ENCODE peak calls at places on chromosomes 6 and 20, in five cellular contexts. W is transverse colon, K is right lobe of liver, E is HCT116, B is H1. M is an unnamed sample.

GRCh38 chr20:49603209-49603627 is 35.3 kb upstream of the PTGIS start:
- DNase-seq in W (no peak), E (no peak), K (no peak), B (no peak), M (no peak)

GRCh38 chr6:167697316-167697715 is 129.4 kb upstream of the AFDN start:
- DNase-seq in K (no peak), B (no peak), E (no peak), W (no peak), M (no peak)

GRCh38 chr6:110645685-110646418 is 169.4 kb downstream of the CDK19 start:
- DNase-seq in W (no peak), K (no peak), E (no peak), B (no peak), M (no peak)

GRCh38 chr20:46770330-46771194 is 61.1 kb downstream of the SLC2A10 start:
- DNase-seq in E (no peak), K (no peak), W (no peak), B (no peak), M (no peak)

GRCh38 chr20:64049887-64050260 is 435 bp upstream of the SOX18 start:
- DNase-seq in E (no peak), B (no peak), K (no peak), W (no peak), M (no peak)

GRCh38 chr6:134875367-134875766 is 74.5 kb downstream of the ALDH8A1 start:
- DNase-seq in E (no peak), B (no peak), K (no peak), W (no peak), M (no peak)

GRCh38 chr6:48826884-48827701 is 636.0 kb downstream of the MMUT start:
- DNase-seq in E (peak), K (no peak), W (peak), B (no peak), M (no peak)

GRCh38 chr6:79215233-79215824 is 19.2 kb downstream of the HMGN3 start:
- DNase-seq in E (no peak), W (no peak), K (no peak), B (no peak), M (no peak)

GRCh38 chr20:35515949-35516645 is 13.4 kb downstream of the C20orf173 start:
- DNase-seq in W (no peak), B (no peak), K (peak), E (peak), M (no peak)

GRCh38 chr20:19940945-19941590 is 76.1 kb upstream of the NAA20 start:
- DNase-seq in B (no peak), E (no peak), W (no peak), K (no peak), M (no peak)

GRCh38 chr6:81759782-81760181 is 7.3 kb upstream of the TENT5A start:
- DNase-seq in E (no peak), K (no peak), W (no peak), B (no peak), M (no peak)

GRCh38 chr6:90493332-90493731 is 93.5 kb downstream of the MAP3K7 start:
- DNase-seq in B (no peak), K (no peak), E (no peak), W (no peak), M (no peak)

GRCh38 chr20:36112112-36112511 is 42.4 kb upstream of the EPB41L1 start:
- DNase-seq in E (no peak), B (no peak), W (peak), K (no peak), M (no peak)

GRCh38 chr6:90256698-90257485 is 39.8 kb downstream of the BACH2 start:
- DNase-seq in B (no peak), E (no peak), K (no peak), W (no peak), M (no peak)

GRCh38 chr20:61701401-61701800 is 364.3 kb downstream of the TAF4 start:
- DNase-seq in E (no peak), W (no peak), K (no peak), B (no peak), M (no peak)

GRCh38 chr6:45419574-45420082 is 41.9 kb upstream of the SUPT3H start:
- DNase-seq in E (peak), K (peak), W (peak), B (no peak), M (peak)

GRCh38 chr6:139597781-139598368 is 223.4 kb upstream of the CITED2 start:
- DNase-seq in K (peak), E (no peak), B (no peak), W (peak), M (no peak)

GRCh38 chr6:118722820-118723526 is 71.6 kb upstream of the CEP85L start:
- DNase-seq in K (no peak), E (no peak), W (no peak), B (no peak), M (no peak)

GRCh38 chr20:25083773-25084615 is 2.1 kb upstream of the VSX1 start:
- DNase-seq in E (no peak), B (no peak), W (peak), K (no peak), M (no peak)

GRCh38 chr6:139844907-139845306 is 470.5 kb upstream of the CITED2 start:
- DNase-seq in B (no peak), K (no peak), E (no peak), W (no peak), M (no peak)

GRCh38 chr20:38135641-38136420 is 29.2 kb downstream of the TGM2 start:
- DNase-seq in B (no peak), W (no peak), K (no peak), E (no peak), M (no peak)

GRCh38 chr6:63391203-63391970 is 71.6 kb upstream of the LGSN start:
- DNase-seq in K (no peak), B (no peak), W (no peak), E (no peak), M (no peak)

GRCh38 chr20:3925899-3926638 is 36.9 kb downstream of the PANK2 start:
- DNase-seq in E (no peak), B (no peak), W (no peak), K (no peak), M (no peak)

GRCh38 chr6:166739655-166740318 is 112.7 kb upstream of the RPS6KA2 start:
- DNase-seq in E (no peak), W (no peak), B (no peak), K (no peak), M (no peak)

GRCh38 chr6:56849876-56850275 is 105.0 kb upstream of the BEND6 start:
- DNase-seq in K (no peak), W (no peak), B (no peak), E (no peak), M (no peak)

DNA sequence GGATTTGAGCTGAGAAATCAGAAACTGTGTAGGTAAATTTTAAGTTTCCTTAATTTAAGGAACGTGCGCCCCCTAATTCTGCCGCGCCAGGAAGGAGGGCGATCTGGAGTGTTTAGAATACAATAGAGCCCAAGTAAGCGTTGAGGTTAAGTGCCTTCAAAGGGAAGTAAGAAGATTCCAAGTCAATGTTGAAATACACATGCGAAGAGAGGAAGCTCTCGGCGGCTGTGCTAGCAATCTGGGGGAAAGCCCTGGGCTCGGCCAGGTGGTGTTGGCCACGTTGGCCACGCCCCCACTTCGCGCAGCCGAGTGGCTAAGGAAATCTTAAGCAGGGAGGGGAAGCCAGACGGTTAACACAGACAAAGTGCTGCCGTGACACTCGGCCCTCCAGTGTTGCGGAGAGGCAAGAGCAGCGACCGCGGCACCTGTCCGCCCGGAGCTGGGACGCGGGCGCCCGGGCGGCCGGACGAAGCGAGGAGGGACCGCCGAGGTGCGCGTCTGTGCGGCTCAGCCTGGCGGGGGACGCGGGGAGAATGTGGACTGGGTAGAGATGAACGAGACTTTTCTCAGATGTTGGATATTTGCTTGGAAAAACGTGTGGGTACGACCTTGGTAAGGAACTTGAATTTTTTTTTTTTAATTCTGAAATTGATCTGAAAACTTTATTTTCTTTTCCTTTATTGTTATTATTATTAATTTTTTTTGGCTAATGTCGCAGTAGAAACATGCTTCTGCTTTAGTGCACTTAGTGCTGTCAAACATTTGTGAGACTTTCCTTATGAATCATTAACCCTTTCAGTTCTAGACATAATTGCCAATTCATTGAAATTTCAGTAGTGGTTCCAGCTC is at the start of gene PRDM1:
- DNase-seq in B (peak), W (peak), K (peak), E (peak), M (peak)
- TF ChIP-seq CTCF in B (peak), W (peak), K (peak), E (no peak), M (peak)

DNA sequence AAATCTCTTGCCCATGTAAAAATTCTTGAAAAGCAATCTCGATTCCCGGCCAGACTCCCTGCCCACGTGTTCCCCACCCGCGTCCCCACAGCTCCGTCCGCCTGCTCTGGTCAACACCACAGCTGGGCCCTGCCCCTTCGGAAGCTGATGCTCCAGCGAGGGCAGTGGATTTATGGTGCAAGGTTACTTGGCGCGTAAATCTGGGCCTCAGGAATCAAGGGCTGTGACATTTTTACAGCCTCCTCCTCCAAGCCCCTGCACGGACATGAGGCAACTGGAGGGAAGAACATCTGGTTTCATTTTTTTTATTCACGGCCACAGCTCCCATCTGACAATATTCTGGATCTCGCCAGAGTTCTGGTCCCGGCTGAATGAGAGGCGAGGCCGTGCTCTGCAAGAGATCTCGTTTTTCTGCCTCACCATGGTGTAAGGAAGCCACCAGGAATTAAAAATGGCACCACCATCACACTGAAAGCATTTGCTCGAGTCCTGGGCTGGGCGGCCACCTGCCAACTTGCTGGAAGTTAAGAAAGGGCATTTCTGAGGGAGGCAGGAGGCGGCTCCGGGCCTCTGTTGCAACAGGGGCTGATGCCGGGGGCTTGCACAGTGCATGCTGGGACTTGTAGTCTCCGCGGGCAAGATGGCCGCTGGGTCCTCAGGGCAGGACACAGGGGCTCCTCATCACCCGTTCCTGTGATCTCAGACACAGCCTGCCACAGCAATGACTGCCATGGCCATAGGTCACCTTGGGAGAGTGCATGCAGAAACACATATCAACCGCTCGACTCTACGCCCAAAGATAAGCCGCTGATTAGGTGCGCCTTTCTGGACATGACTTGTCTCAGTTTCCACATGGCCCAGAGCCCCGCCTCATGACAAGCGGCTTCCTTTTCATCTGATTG is 148.5 kb downstream of the LY86 start:
- DNase-seq in E (no peak), W (peak), K (no peak), B (no peak), M (no peak)
- TF ChIP-seq POLR2A in E (no peak), W (no peak), K (no peak), B (no peak), M (no peak)

DNA sequence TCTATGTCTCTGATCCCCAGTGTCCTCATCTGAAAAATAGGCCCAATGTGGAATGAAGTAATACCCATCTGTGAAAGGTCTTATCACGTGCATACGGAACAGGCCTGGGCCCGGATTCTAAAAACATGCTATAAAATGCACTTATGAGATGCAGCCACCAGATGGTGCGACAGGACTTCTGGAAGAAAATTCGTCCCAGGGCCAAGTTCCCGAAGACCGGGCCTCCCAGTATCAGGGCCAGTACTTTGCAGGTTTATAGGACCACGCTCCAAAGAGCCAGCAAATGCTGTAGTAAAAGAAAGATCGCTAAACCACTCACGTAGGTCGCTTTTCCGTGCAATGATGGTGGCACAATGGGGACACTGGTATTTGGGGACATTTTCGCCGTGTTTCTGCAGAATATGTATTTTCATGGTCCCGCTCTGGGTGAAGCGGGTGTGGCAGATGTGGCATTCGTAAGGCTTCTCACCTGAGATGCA is 10.6 kb downstream of the CTCFL start:
- DNase-seq in B (no peak), E (peak), W (peak), K (peak), M (no peak)
- TF ChIP-seq CTCF in B (peak), E (peak), W (peak), K (peak), M (peak)

DNA sequence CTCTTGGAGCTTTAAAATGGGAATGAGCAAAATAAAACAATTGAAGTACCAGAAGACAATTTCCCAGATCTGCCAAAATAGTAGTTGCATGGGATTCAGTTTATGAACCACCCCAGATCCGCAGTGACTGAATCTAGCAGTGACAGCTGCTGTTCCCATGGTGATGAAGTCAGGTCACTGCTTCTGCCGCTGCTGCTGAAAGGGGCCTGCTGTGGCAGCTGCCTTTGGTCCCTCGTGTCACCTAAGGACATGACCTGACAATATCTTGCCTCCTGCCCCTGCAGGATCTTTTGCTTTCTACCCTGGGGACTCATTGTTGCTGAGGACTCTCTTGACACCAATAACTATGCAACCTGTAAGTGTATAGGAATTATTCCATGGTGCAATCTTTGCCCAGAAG is 34.3 kb upstream of the OGFRL1 start:
- DNase-seq in E (no peak), B (no peak), K (no peak), W (no peak), M (no peak)
- TF ChIP-seq POLR2A in E (no peak), B (no peak), K (no peak), W (no peak), M (no peak)